ENCODE peak calls at places on chromosomes 7 and 10, in four cellular contexts. V is endodermal cell, L is tibial nerve, T is HFF-Myc. W is an unnamed sample.
A peak's percentile ranks its signal among the peaks of the same experiment; 100 is the strongest.

GRCh38 chr10:44154956-44155355 is 229.9 kb downstream of the CXCL12 start:
- DNase-seq in V (no peak), L (no peak), T (no peak), W (no peak)

GRCh38 chr10:17239671-17240460 is 11.8 kb downstream of the VIM start:
- DNase-seq in V (no peak), L (no peak), T (no peak), W (no peak)

GRCh38 chr10:12097791-12098190 is 29.0 kb downstream of the DHTKD1 start:
- DNase-seq in V (no peak), L (no peak), T (no peak), W (no peak)

GRCh38 chr10:79394631-79395030 is 47.4 kb downstream of the PPIF start:
- DNase-seq in V (no peak), L (no peak), T (no peak), W (no peak)

GRCh38 chr7:30743371-30744074 is 8.4 kb upstream of the INMT start:
- DNase-seq in V (no peak), L (no peak), T (no peak), W (no peak)

GRCh38 chr10:86786368-86786767 is 29.9 kb downstream of the BMPR1A start:
- DNase-seq in V (no peak), L (no peak), T (no peak), W (no peak)

GRCh38 chr10:21083861-21084260 is 186.8 kb upstream of the NEBL start:
- DNase-seq in V (no peak), L (no peak), T (no peak), W (no peak)

GRCh38 chr10:80945267-80945880 is 407.7 kb downstream of the SH2D4B start:
- DNase-seq in V (peak; percentile 66), L (no peak), T (no peak), W (no peak)

GRCh38 chr10:110311357-110311949 is 6.7 kb upstream of the SMNDC1 start:
- DNase-seq in V (peak; percentile 83), L (no peak), T (peak; percentile 46), W (no peak)

GRCh38 chr7:131110294-131111080 is 217.2 kb upstream of the MKLN1 start:
- DNase-seq in V (peak; percentile 77), L (peak; percentile 17), T (no peak), W (no peak)

GRCh38 chr10:27534341-27534740 is 30.2 kb downstream of the RAB18 start:
- DNase-seq in V (no peak), L (no peak), T (no peak), W (no peak)

GRCh38 chr7:44348300-44348699 is 22.9 kb upstream of the CAMK2B start:
- DNase-seq in V (peak; percentile 90), L (no peak), T (no peak), W (no peak)

GRCh38 chr10:85791846-85792532 is 574.6 kb downstream of the GRID1 start:
- DNase-seq in V (peak; percentile 45), L (no peak), T (no peak), W (no peak)

GRCh38 chr10:132916956-132917666 is 25.3 kb downstream of the CFAP46 start:
- DNase-seq in V (no peak), L (no peak), T (no peak), W (no peak)

GRCh38 chr10:112915590-112916572 is 34.2 kb upstream of the TCF7L2 start:
- DNase-seq in V (no peak), L (no peak), T (no peak), W (no peak)

GRCh38 chr10:84243759-84244158 is 1.1 kb upstream of the RGR start:
- DNase-seq in V (no peak), L (no peak), T (no peak), W (no peak)

GRCh38 chr7:146961617-146962016 is 845.0 kb downstream of the CNTNAP2 start:
- DNase-seq in V (no peak), L (no peak), T (no peak), W (no peak)

GRCh38 chr10:132096223-132096622 is 30.5 kb downstream of the JAKMIP3 start:
- DNase-seq in V (no peak), L (no peak), T (peak; percentile 26), W (peak; percentile 8)

GRCh38 chr7:47283497-47284131 is 298.3 kb downstream of the TNS3 start:
- DNase-seq in V (peak; percentile 72), L (no peak), T (no peak), W (no peak)

GRCh38 chr10:110175406-110175805 is 32.0 kb upstream of the MXI1 start:
- DNase-seq in V (no peak), L (no peak), T (no peak), W (no peak)

GRCh38 chr7:44141221-44141850 is at the start of gene MYL7:
- DNase-seq in V (peak; percentile 81), L (no peak), T (no peak), W (no peak)

GRCh38 chr7:100604976-100605911 is 3.1 kb downstream of the PCOLCE start:
- DNase-seq in V (peak; percentile 85), L (no peak), T (no peak), W (no peak)

GRCh38 chr7:25636168-25636567 is 407.9 kb upstream of the NPVF start:
- DNase-seq in V (no peak), L (no peak), T (no peak), W (no peak)

GRCh38 chr7:25633420-25633819 is 405.1 kb upstream of the NPVF start:
- DNase-seq in V (no peak), L (no peak), T (no peak), W (no peak)

GRCh38 chr7:25636871-25637283 is 408.6 kb upstream of the NPVF start:
- DNase-seq in V (no peak), L (peak; percentile 30), T (no peak), W (no peak)

GRCh38 chr7:25628446-25628845 is 400.2 kb upstream of the NPVF start:
- DNase-seq in V (no peak), L (no peak), T (no peak), W (no peak)

DNA sequence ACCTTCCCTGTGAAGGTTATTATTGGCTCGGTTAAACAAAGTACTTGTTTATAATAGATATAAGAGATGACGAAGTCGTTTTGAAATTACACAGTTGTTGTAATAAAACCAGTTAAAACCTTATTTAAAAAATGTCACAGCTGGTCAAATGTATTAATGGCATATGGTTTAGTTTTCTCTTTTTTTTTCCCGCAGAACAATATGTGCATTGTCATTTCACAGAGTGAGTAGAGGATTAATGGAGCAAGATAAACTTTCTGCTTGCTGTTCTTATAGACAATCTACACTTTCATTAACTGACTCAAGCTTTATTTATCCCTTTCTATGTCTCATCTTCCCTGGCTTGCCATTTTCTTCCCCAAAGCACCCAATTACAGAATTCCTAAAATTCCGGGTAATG is 404.3 kb upstream of the NPVF start:
- DNase-seq in V (no peak), L (no peak), T (no peak), W (no peak)
- TF ChIP-seq CTCF in V (no peak), L (no peak), T (no peak), W (no peak)

GRCh38 chr10:74738543-74738942 is 87.9 kb upstream of the KAT6B start:
- DNase-seq in V (no peak), L (no peak), T (no peak), W (no peak)
- H3K4me3 ChIP-seq in V (no peak overlapping the region), L (no peak overlapping the region), T (no peak overlapping the region), W (no peak overlapping the region)

GRCh38 chr10:124341768-124342135 is 77.0 kb downstream of the OAT start:
- DNase-seq in V (peak; percentile 29), L (no peak), T (no peak), W (no peak)

GRCh38 chr10:124339119-124339807 is 79.5 kb downstream of the OAT start:
- DNase-seq in V (peak; percentile 30), L (no peak), T (no peak), W (no peak)

GRCh38 chr10:124338276-124338915 is 80.3 kb downstream of the OAT start:
- DNase-seq in V (no peak), L (no peak), T (no peak), W (no peak)

GRCh38 chr10:124342136-124342820 is 76.4 kb downstream of the OAT start:
- DNase-seq in V (peak; percentile 31), L (no peak), T (no peak), W (no peak)

GRCh38 chr10:124339951-124340760 is 78.6 kb downstream of the OAT start:
- DNase-seq in V (peak; percentile 26), L (no peak), T (peak; percentile 95), W (peak; percentile 97)
- TF ChIP-seq CTCF in V (no peak), L (no peak), T (no peak), W (peak; percentile 11)

DNA sequence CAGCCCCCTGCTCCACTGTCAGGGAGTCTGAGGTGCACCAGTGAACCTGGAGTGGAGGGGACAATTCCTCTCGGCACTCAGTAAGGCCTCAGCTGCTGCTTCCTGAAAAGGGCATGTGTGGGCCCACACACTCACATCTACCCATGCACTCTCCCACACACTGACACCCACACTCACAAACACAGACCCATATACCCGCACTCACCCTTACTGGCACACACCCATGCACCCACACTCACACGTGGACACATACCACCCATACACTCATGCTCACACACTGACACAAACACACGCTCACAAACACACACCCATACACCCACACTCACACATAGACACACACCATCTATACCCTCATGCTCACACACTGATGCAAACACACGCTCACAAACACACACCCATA is 31.9 kb downstream of the ADAMTS14 start:
- DNase-seq in V (no peak), L (no peak), T (no peak), W (no peak)
- H3K4me3 ChIP-seq in V (no peak overlapping the region), L (no peak overlapping the region), T (no peak overlapping the region), W (no peak overlapping the region)

GRCh38 chr10:104650072-104650471 is 9.0 kb downstream of the SORCS3 start:
- DNase-seq in V (no peak), L (no peak), T (no peak), W (no peak)
- TF ChIP-seq CTCF in V (peak; percentile 77), L (no peak), T (no peak), W (no peak)

DNA sequence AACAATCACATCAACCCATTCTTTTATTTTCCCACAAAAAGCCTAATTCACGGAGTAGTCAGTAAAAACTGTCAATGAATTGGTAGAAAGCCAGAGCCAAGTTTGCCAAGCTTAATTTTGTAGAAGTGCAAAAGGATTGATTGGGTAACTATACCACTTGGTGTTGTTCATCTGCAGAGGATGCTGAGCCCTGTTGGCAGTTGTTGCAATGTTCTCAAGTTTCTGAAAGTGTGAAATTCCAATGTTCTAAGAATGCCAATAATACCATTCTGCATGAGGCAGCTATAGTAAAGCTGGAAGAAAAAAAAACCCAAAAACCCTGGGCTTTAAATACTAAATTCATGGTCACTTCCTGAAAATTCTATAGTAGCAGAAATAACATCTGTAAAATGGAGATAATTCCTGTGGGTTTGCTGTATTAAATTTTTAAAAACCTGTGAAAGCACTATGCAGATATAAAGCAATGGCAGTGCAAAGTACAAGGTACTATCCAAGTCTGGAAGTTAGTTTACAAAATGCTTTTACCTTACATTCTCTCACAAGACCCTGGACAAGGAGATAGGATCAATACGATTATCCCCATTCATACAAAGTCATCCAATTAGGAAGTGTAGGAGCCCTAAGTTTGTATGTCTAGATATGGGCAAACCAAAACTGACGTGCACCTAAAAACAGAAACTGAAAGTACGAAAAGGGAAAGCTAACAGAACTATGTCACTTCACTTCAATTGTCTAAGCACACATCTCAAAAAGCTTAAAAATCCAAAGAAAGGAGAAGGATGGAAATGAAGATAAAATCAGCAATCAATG is 6.1 kb upstream of the PON1 start:
- DNase-seq in V (no peak), L (no peak), T (no peak), W (no peak)
- H3K4me3 ChIP-seq in V (no peak overlapping the region), L (peak overlapping the region; percentile 31), T (no peak overlapping the region), W (no peak overlapping the region)

GRCh38 chr10:103699611-103700435 is 155.6 kb downstream of the SH3PXD2A start:
- DNase-seq in V (no peak), L (no peak), T (no peak), W (no peak)
- TF ChIP-seq CTCF in V (peak; percentile 51), L (no peak), T (no peak), W (no peak)